ENCODE peak calls at places on chromosomes 16 and 17, in eight cellular contexts. N is cardiac muscle cell, Y is tibial nerve, V is ascending aorta, B is right lobe of liver, Q is body of pancreas, P is lower lobe of right lung, I is aorta. W is an unnamed sample.

GRCh38 chr17:44623070-44623725 is 33.1 kb upstream of the MEIOC start:
- DNase-seq in N (no peak), Y (no peak), V (no peak), B (no peak), Q (no peak), P (no peak), I (no peak), W (no peak)

GRCh38 chr16:79811541-79811940 is 211.0 kb upstream of the MAF start:
- DNase-seq in N (no peak), Y (no peak), V (no peak), B (no peak), Q (no peak), P (no peak), I (no peak), W (no peak)

GRCh38 chr16:55539488-55539887 is 27.0 kb upstream of the CAPNS2 start:
- DNase-seq in N (peak; percentile 20), Y (no peak), V (no peak), B (no peak), Q (no peak), P (no peak), I (no peak), W (no peak)

GRCh38 chr17:50280068-50280467 is 5.8 kb downstream of the TMEM92 start:
- DNase-seq in N (no peak), Y (no peak), V (no peak), B (no peak), Q (no peak), P (no peak), I (no peak), W (peak; percentile 72)

GRCh38 chr16:3022697-3023414 is 886 bp downstream of the HCFC1R1 start:
- DNase-seq in N (peak; percentile 68), Y (no peak), V (peak; percentile 47), B (no peak), Q (no peak), P (no peak), I (peak; percentile 84), W (no peak)

GRCh38 chr16:1078579-1079021 is 6.1 kb downstream of the SSTR5 start:
- DNase-seq in N (peak; percentile 45), Y (no peak), V (peak; percentile 68), B (peak; percentile 82), Q (peak; percentile 87), P (no peak), I (peak; percentile 81), W (peak; percentile 76)

GRCh38 chr17:74738051-74738996 is 1.3 kb downstream of the RAB37 start:
- DNase-seq in N (peak; percentile 39), Y (no peak), V (no peak), B (peak; percentile 71), Q (no peak), P (no peak), I (peak; percentile 62), W (peak; percentile 61)

GRCh38 chr16:22653876-22654275 is 143.2 kb downstream of the NPIPB5 start:
- DNase-seq in N (no peak), Y (no peak), V (no peak), B (no peak), Q (no peak), P (no peak), I (no peak), W (no peak)

GRCh38 chr16:53022374-53022773 is 30.3 kb downstream of the CHD9NB start:
- DNase-seq in N (peak; percentile 72), Y (no peak), V (no peak), B (no peak), Q (peak; percentile 26), P (no peak), I (no peak), W (peak; percentile 46)

GRCh38 chr17:74761931-74762330 is 13.5 kb downstream of the NHERF1 start:
- DNase-seq in N (no peak), Y (no peak), V (no peak), B (no peak), Q (no peak), P (no peak), I (no peak), W (no peak)

GRCh38 chr17:53119773-53120172 is 703.0 kb upstream of the KIF2B start:
- DNase-seq in N (no peak), Y (no peak), V (no peak), B (no peak), Q (no peak), P (no peak), I (no peak), W (no peak)

GRCh38 chr17:67534941-67535340 is 157.9 kb downstream of the PITPNC1 start:
- DNase-seq in N (no peak), Y (no peak), V (no peak), B (no peak), Q (no peak), P (no peak), I (no peak), W (no peak)

GRCh38 chr17:21077286-21077685 is 34.5 kb upstream of the USP22 start:
- DNase-seq in N (no peak), Y (no peak), V (no peak), B (no peak), Q (no peak), P (no peak), I (no peak), W (no peak)

GRCh38 chr17:32350662-32351418 is 883 bp downstream of the ZNF207 start:
- DNase-seq in N (peak; percentile 80), Y (peak; percentile 40), V (no peak), B (no peak), Q (peak; percentile 40), P (no peak), I (no peak), W (peak; percentile 73)

DNA sequence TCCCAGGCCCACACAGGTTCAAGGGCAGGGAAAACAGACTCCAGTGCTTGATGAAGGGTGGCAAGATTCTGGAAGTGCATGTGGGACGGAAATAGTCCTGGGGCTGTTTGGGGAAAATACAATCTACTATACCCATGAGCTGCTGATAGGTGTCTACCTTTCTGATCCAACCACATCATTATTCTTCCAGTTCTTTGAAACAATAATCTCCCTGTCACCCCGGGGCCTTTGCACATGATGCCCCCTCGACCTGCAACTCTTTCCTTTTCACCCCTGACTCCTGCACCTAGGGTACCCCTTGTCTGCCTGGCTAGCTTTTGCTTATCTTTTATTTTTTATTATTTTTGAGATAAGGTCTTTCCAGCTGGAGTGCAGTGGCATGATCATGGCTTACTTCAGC is 45.0 kb downstream of the LDHD start:
- DNase-seq in N (no peak), Y (no peak), V (no peak), B (no peak), Q (no peak), P (no peak), I (no peak), W (no peak)
- H3K4me1 ChIP-seq in N (no peaks in the 10 kb centered on the region), Y (peaks cover 28% of the 10 kb centered on the region), V (no peaks in the 10 kb centered on the region), B (no peaks in the 10 kb centered on the region), Q (peaks cover 6% of the 10 kb centered on the region), P (peaks cover 29% of the 10 kb centered on the region), I (no peaks in the 10 kb centered on the region), W (peaks cover 9% of the 10 kb centered on the region)

DNA sequence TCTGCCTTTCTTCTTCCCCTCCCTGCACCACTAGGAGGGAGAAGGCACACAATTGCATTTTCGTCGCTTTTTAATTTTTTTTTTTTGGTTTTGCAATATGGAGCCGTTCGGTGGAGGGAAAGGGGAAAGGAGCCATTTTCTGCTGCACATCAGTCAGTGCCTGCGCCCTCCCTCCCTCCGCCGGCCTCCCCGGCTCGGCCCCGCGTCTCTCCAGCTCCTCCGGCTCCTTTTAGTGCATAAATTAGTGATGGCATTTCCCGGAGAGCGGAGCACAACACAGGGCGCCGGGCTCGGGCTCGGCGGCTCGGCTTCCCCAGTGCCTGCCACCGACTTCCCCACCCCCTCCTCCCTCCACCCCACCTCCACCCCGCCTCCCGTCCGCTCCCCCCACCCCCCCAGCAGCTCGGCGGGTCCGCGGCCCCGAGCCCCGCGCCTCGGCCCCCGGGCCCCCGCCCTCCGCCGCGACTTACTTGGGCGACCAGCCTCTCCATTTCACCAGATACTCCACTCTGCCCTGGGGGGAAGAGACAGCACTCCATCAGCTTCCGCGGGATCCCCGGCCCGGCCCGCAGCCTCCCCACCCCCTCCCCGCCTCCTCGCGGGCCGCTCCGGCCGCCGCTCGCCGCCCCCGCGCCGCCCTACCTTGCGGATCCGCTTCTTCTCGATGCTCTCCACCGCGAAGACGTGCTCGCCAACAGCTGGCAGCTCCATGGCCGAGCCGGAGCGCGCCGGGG is 532 bp downstream of the CBX4 start:
- DNase-seq in N (peak; percentile 70), Y (no peak), V (no peak), B (peak; percentile 72), Q (peak; percentile 64), P (peak; percentile 70), I (peak; percentile 61), W (peak; percentile 42)
- H3K27me3 ChIP-seq in N (peaks cover 71% of the 10 kb centered on the region), Y (peaks cover 41% of the 10 kb centered on the region), V (peaks cover 32% of the 10 kb centered on the region), B (no peaks in the 10 kb centered on the region), Q (no peaks in the 10 kb centered on the region), P (peaks cover 40% of the 10 kb centered on the region), I (no peaks in the 10 kb centered on the region), W (peaks cover 16% of the 10 kb centered on the region)

GRCh38 chr17:73575470-73576235 is 68.6 kb downstream of the SDK2 start:
- DNase-seq in N (no peak), Y (no peak), V (no peak), B (no peak), Q (no peak), P (no peak), I (no peak), W (no peak)
- H3K27ac ChIP-seq in N (no peak overlapping the region), Y (no peak overlapping the region), V (no peak overlapping the region), B (no peak overlapping the region), Q (no peak overlapping the region), P (no peak overlapping the region), I (no peak overlapping the region), W (no peak overlapping the region)

GRCh38 chr17:81869221-81870154 is 1.6 kb downstream of the ARHGDIA start:
- DNase-seq in N (peak; percentile 50), Y (no peak), V (no peak), B (peak; percentile 70), Q (peak; percentile 51), P (no peak), I (peak; percentile 60), W (peak; percentile 58)

GRCh38 chr17:81867123-81867951 is 3.8 kb downstream of the ARHGDIA start:
- DNase-seq in N (peak; percentile 78), Y (no peak), V (no peak), B (peak; percentile 75), Q (peak; percentile 57), P (no peak), I (no peak), W (peak; percentile 61)

GRCh38 chr17:81866440-81867122 is 4.6 kb downstream of the ARHGDIA start:
- DNase-seq in N (peak; percentile 28), Y (no peak), V (no peak), B (no peak), Q (no peak), P (no peak), I (no peak), W (peak; percentile 23)

GRCh38 chr17:81868674-81869220 is 2.4 kb downstream of the ARHGDIA start:
- DNase-seq in N (peak; percentile 92), Y (no peak), V (no peak), B (peak; percentile 73), Q (peak; percentile 54), P (no peak), I (peak; percentile 68), W (peak; percentile 17)

DNA sequence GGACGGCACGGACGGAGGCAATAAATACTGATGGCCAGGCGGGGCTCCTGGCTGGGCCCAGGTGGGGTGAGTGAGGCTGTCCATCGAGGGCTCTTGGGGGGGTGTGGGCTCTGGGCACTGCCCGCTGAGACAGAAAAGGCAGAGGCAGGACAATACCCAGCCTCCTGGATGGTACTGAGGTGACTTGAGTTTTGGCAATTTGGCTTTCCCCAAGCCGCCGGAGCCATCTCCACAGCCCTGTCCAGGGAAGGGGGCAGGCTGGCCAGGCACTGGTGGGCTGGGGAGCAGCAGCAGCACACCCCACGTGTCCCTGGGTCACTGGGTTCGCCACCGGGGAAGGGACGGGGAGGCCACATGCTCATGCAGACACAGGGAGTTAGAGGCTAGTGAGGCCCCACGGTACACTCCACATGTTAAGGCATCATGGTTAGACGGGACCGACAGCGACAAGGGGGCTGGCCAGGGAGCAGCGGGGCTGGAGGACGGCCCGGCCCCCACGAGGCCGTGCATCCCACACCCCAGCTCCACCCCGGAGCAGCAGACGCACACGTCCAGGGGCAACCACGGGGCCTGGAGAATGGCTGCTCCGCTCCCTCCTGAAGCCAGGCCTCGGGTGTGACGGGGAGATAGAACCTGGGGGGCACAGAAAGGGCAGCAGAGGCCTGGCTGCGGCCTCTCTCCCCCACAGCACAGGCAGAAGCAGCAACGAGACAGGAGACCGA is 3.0 kb downstream of the ARHGDIA start:
- DNase-seq in N (no peak), Y (no peak), V (no peak), B (peak; percentile 68), Q (no peak), P (no peak), I (no peak), W (no peak)
- H3K4me1 ChIP-seq in N (peaks cover 44% of the 10 kb centered on the region), Y (peaks cover 71% of the 10 kb centered on the region), V (peaks cover 18% of the 10 kb centered on the region), B (no peaks in the 10 kb centered on the region), Q (peaks cover 83% of the 10 kb centered on the region), P (peaks cover 72% of the 10 kb centered on the region), I (no peaks in the 10 kb centered on the region), W (no peaks in the 10 kb centered on the region)